ENCODE peak calls at places on chromosomes 2 and 18, in six cellular contexts. T is CD8-positive, alpha-beta T cell; K is effector CD4-positive, alpha-beta T cell; V is NCI-H774; D is NCI-H748 treated with DMSO at 0.1 percent for 48 hours; I is stimulated activated CD4-positive, alpha-beta T cell treated with anti-CD3 and anti-CD28 coated beads, Interleukin-1b, Interleukin-23, amount 100 ng/mL, for 1 hour. H is an unnamed sample.

GRCh38 chr2:100416939-100417744 is at the start of gene CHST10:
- DNase-seq in T (peak; percentile 50), K (peak; percentile 6), V (peak; percentile 31), D (peak; percentile 7), I (peak; percentile 22), H (peak; percentile 36)

GRCh38 chr2:215843579-215843978 is 169.8 kb downstream of the MREG start:
- DNase-seq in T (no peak), K (no peak), V (no peak), D (no peak), I (no peak), H (no peak)

GRCh38 chr2:33215299-33215698 is 261.1 kb upstream of the RASGRP3 start:
- DNase-seq in T (no peak), K (no peak), V (no peak), D (no peak), I (no peak), H (no peak)

GRCh38 chr18:55000529-55000928 is 41.3 kb upstream of the CCDC68 start:
- DNase-seq in T (no peak), K (no peak), V (no peak), D (no peak), I (no peak), H (no peak)

GRCh38 chr2:10294077-10294476 is 8.6 kb upstream of the HPCAL1 start:
- DNase-seq in T (no peak), K (no peak), V (no peak), D (no peak), I (no peak), H (no peak)

GRCh38 chr2:105121417-105121816 is 83.5 kb downstream of the MRPS9 start:
- DNase-seq in T (no peak), K (no peak), V (no peak), D (no peak), I (no peak), H (no peak)

GRCh38 chr2:85888020-85888744 is 608 bp downstream of the ST3GAL5 start:
- DNase-seq in T (peak; percentile 40), K (peak; percentile 20), V (no peak), D (no peak), I (no peak), H (no peak)

GRCh38 chr2:172429351-172429968 is 2.1 kb downstream of the ITGA6 start:
- DNase-seq in T (no peak), K (no peak), V (no peak), D (no peak), I (no peak), H (no peak)

GRCh38 chr2:120385355-120386127 is 39.6 kb downstream of the INHBB start:
- DNase-seq in T (no peak), K (no peak), V (no peak), D (no peak), I (no peak), H (no peak)

GRCh38 chr2:55721601-55722215 is 28.1 kb upstream of the PNPT1 start:
- DNase-seq in T (no peak), K (no peak), V (no peak), D (peak; percentile 2), I (no peak), H (no peak)

GRCh38 chr2:46648141-46648742 is 168.9 kb downstream of the TMEM247 start:
- DNase-seq in T (no peak), K (no peak), V (no peak), D (no peak), I (no peak), H (no peak)

GRCh38 chr2:120939595-120940318 is 204.1 kb downstream of the GLI2 start:
- DNase-seq in T (no peak), K (no peak), V (no peak), D (no peak), I (no peak), H (no peak)

GRCh38 chr2:833180-833579 is 117.5 kb upstream of the SNTG2 start:
- DNase-seq in T (no peak), K (no peak), V (no peak), D (no peak), I (no peak), H (no peak)

GRCh38 chr18:50009772-50010171 is 185.2 kb downstream of the MYO5B start:
- DNase-seq in T (peak; percentile 9), K (peak; percentile 9), V (peak; percentile 52), D (peak; percentile 61), I (no peak), H (peak; percentile 69)

GRCh38 chr2:65456074-65456473 is 23.7 kb upstream of the SPRED2 start:
- DNase-seq in T (no peak), K (no peak), V (no peak), D (no peak), I (no peak), H (no peak)

GRCh38 chr2:166764216-166764615 is 124.1 kb upstream of the XIRP2 start:
- DNase-seq in T (no peak), K (no peak), V (no peak), D (no peak), I (no peak), H (no peak)

GRCh38 chr2:113217455-113218282 is 43.9 kb downstream of the PSD4 start:
- DNase-seq in T (no peak), K (no peak), V (no peak), D (no peak), I (no peak), H (no peak)

GRCh38 chr2:200471324-200471848 is 38.5 kb downstream of the KCTD18 start:
- DNase-seq in T (peak; percentile 28), K (peak; percentile 18), V (no peak), D (peak; percentile 76), I (no peak), H (peak; percentile 18)

GRCh38 chr2:43026451-43027102 is 199.8 kb downstream of the ZFP36L2 start:
- DNase-seq in T (no peak), K (no peak), V (no peak), D (no peak), I (no peak), H (no peak)

GRCh38 chr2:223464071-223464470 is 138.1 kb downstream of the SCG2 start:
- DNase-seq in T (no peak), K (no peak), V (no peak), D (no peak), I (no peak), H (no peak)

GRCh38 chr2:139031722-139032121 is 251.5 kb upstream of the NXPH2 start:
- DNase-seq in T (no peak), K (no peak), V (no peak), D (no peak), I (no peak), H (peak; percentile 45)

GRCh38 chr2:12381543-12382323 is 335.0 kb upstream of the TRIB2 start:
- DNase-seq in T (no peak), K (no peak), V (no peak), D (no peak), I (no peak), H (no peak)

H was measured in NCI-H1436.